ENCODE peak calls at places on chromosomes 2 and 18, in ten cellular contexts. H is mucosa of descending colon, O is HCT116, V is body of pancreas, S is foreskin keratinocyte, U is gastrocnemius medialis, T is heart right ventricle, X is pancreas, C is left lung, W is GM12878. Z is an unnamed sample.

GRCh38 chr2:224951723-224952481 is 90.4 kb downstream of the DOCK10 start:
- ATAC-seq in O (no peak), T (no peak), C (no peak), X (no peak), W (peak; percentile 32), V (no peak), S (no peak), H (no peak), U (no peak), Z (no peak)

GRCh38 chr2:160194351-160194750 is 5.7 kb downstream of the ITGB6 start:
- ATAC-seq in C (peak; percentile 13), V (no peak), W (no peak), O (no peak), S (peak; percentile 99), X (no peak), T (no peak), H (no peak), U (no peak), Z (no peak)

GRCh38 chr2:25341753-25342371 is at the start of gene DNMT3A:
- ATAC-seq in C (peak; percentile 9), U (peak; percentile 45), H (peak; percentile 53), S (peak; percentile 46), T (peak; percentile 25), V (peak; percentile 61), X (peak; percentile 25), O (peak; percentile 61), W (peak; percentile 15), Z (peak; percentile 66)

GRCh38 chr18:50287441-50288347 is at the start of gene CXXC1:
- ATAC-seq in X (peak; percentile 94), O (peak; percentile 88), W (peak; percentile 97), C (peak; percentile 95), V (peak; percentile 96), U (peak; percentile 98), H (peak; percentile 96), T (peak; percentile 97), S (peak; percentile 80), Z (peak; percentile 96)

GRCh38 chr2:74516070-74516633 is 1.9 kb downstream of the TLX2 start:
- ATAC-seq in S (peak; percentile 62), X (peak; percentile 84), W (peak; percentile 70), V (peak; percentile 82), C (peak; percentile 90), O (peak; percentile 37), H (peak; percentile 71), T (peak; percentile 85), U (peak; percentile 61), Z (peak; percentile 69)

GRCh38 chr2:42116195-42117181 is 52.7 kb upstream of the EML4 start:
- ATAC-seq in T (no peak), H (no peak), O (no peak), W (no peak), U (no peak), C (peak; percentile 46), V (peak; percentile 21), S (no peak), X (no peak), Z (no peak)

GRCh38 chr2:175158894-175159293 is 9.1 kb downstream of the ATF2 start:
- ATAC-seq in H (no peak), T (no peak), C (no peak), O (no peak), S (no peak), U (no peak), W (no peak), X (no peak), V (no peak), Z (no peak)

GRCh38 chr2:24842081-24843050 is 49.1 kb downstream of the CENPO start:
- ATAC-seq in X (no peak), T (no peak), O (no peak), W (no peak), C (no peak), U (no peak), H (no peak), V (no peak), S (no peak), Z (no peak)

GRCh38 chr2:46499392-46499785 is 20.0 kb downstream of the TMEM247 start:
- ATAC-seq in S (no peak), V (no peak), H (no peak), W (no peak), U (no peak), T (peak; percentile 6), C (peak; percentile 9), O (no peak), X (peak; percentile 20), Z (no peak)

GRCh38 chr2:82165377-82165776 is 1860.8 kb upstream of the LRRTM1 start:
- ATAC-seq in S (no peak), H (peak; percentile 79), X (no peak), C (no peak), T (no peak), U (no peak), V (no peak), O (no peak), W (no peak), Z (no peak)

GRCh38 chr2:2647156-2647555 is 316.1 kb upstream of the MYT1L start:
- ATAC-seq in X (no peak), V (no peak), S (peak; percentile 97), H (no peak), T (no peak), O (no peak), C (no peak), U (no peak), W (no peak), Z (no peak)

GRCh38 chr18:22827741-22828140 is 105.4 kb upstream of the RBBP8 start:
- ATAC-seq in C (no peak), W (no peak), H (no peak), U (no peak), O (no peak), S (peak; percentile 38), V (no peak), T (no peak), X (no peak), Z (no peak)

GRCh38 chr2:205865794-205866490 is 183.6 kb downstream of the NRP2 start:
- ATAC-seq in T (no peak), V (no peak), S (no peak), W (no peak), C (no peak), H (no peak), U (no peak), O (no peak), X (no peak), Z (no peak)

GRCh38 chr2:220181158-220181557 is 553.7 kb downstream of the SLC4A3 start:
- ATAC-seq in T (no peak), X (no peak), C (no peak), V (no peak), S (no peak), O (no peak), W (no peak), H (no peak), U (no peak), Z (no peak)

GRCh38 chr2:220188031-220188430 is 560.6 kb downstream of the SLC4A3 start:
- ATAC-seq in X (no peak), W (peak; percentile 56), T (no peak), S (peak; percentile 94), U (no peak), H (peak; percentile 95), V (no peak), O (no peak), C (peak; percentile 74), Z (no peak)

GRCh38 chr2:220182790-220183189 is 555.4 kb downstream of the SLC4A3 start:
- ATAC-seq in T (no peak), X (no peak), C (no peak), U (no peak), W (no peak), V (no peak), O (no peak), S (no peak), H (no peak), Z (no peak)

GRCh38 chr2:220191031-220191430 is 563.6 kb downstream of the SLC4A3 start:
- ATAC-seq in C (no peak), O (no peak), U (no peak), X (no peak), W (no peak), H (no peak), S (no peak), V (no peak), T (no peak), Z (no peak)

GRCh38 chr2:220185766-220186165 is 558.3 kb downstream of the SLC4A3 start:
- ATAC-seq in H (no peak), U (no peak), T (no peak), S (no peak), V (no peak), X (no peak), C (no peak), W (no peak), O (no peak), Z (no peak)
- TF ChIP-seq CTCF in H (no peak), U (no peak), T (no peak), S (no peak), V (no peak), X (no peak), C (no peak), W (no peak), O (no peak), Z (no peak)

DNA sequence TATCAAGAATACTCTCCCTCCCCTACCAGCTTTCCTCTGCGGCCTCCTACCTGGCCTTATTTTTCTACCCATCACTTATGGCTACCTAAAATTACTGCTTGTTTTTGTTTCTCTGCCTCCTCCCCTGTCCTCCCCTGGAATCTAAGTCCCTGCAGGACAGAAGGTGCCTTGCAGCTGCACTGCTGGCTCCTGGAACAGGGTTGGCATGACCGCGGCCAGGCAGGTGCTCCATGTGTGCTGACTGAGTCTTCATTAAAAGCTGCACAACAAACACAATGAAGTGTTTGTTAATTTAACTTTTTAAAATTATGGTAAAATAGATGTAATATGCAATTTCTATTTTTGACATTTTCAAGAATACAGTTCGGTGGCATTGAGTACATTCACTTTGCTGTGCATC is 171.9 kb upstream of the FHL2 start:
- ATAC-seq in X (no peak), W (no peak), H (no peak), T (no peak), C (no peak), V (no peak), U (no peak), S (no peak), O (no peak), Z (no peak)
- TF ChIP-seq CTCF in X (no peak), W (no peak), H (no peak), T (no peak), C (no peak), V (no peak), U (no peak), S (no peak), O (no peak), Z (no peak)

GRCh38 chr2:241734208-241734466 is 293 bp upstream of the D2HGDH start:
- ATAC-seq in H (no peak), C (no peak), X (no peak), U (peak; percentile 16), V (no peak), S (no peak), O (peak; percentile 39), W (peak; percentile 18), T (no peak), Z (peak; percentile 11)
- TF ChIP-seq CTCF in H (no peak), C (no peak), X (no peak), U (no peak), V (no peak), S (peak; percentile 4), O (no peak), W (no peak), T (peak; percentile 7), Z (no peak)

DNA sequence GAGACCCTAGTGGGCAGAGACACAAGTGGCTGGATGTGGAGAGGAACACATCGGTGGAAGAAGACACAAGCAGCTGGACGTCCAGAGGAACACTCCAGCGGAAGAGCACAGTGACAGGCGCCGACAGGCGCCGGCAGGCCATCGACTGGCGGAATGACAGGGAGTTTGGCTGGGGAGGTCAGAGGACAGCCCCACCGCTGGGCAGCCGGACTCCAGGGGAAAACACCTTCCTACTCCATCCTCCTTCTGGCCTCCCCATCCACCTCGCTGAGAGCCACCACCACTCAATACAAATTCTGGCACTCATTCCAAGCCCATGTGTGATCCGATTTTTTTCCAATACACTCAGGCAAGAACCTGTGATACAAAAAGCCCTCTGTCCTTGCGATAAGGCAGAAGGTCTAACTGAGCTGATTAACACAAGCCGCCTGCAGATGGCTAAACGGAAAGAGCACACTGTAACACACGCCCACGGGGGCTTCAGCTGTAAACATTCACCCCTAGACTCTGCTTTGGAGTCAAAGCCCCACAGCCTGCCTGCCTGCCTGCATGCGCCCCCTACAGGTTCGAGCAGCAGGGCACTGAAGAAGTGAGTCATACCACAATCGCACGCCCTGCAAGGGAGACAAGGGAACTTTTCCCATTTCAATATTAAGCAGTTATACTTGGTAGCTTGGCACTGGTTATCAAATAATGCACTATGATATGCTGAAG is 50.2 kb upstream of the LRP1B start:
- ATAC-seq in U (no peak), V (no peak), T (no peak), W (peak; percentile 66), X (peak; percentile 67), S (peak; percentile 69), O (peak; percentile 81), H (no peak), C (peak; percentile 40), Z (no peak)
- TF ChIP-seq CTCF in U (no peak), V (peak; percentile 24), T (no peak), W (peak; percentile 44), X (peak; percentile 12), S (peak; percentile 67), O (peak; percentile 34), H (no peak), C (no peak), Z (no peak)